ENCODE peak calls at places on chromosomes 6 and 20, in five cellular contexts. N, I, B, U and C are unnamed samples.

GRCh38 chr6:53069431-53069830 is 4.2 kb downstream of the FBXO9 start:
- DNase-seq in N (no peak), I (no peak), B (no peak), U (no peak), C (no peak)

GRCh38 chr6:16322666-16323312 is 84.4 kb downstream of the GMPR start:
- DNase-seq in N (no peak), I (no peak), B (no peak), U (peak), C (no peak)

GRCh38 chr6:123127807-123128206 is 131.8 kb downstream of the CLVS2 start:
- DNase-seq in N (no peak), I (no peak), B (no peak), U (no peak), C (no peak)

GRCh38 chr20:20552076-20552475 is 160.4 kb downstream of the RALGAPA2 start:
- DNase-seq in N (no peak), I (no peak), B (no peak), U (no peak), C (no peak)

GRCh38 chr20:62409935-62410741 is 3.1 kb upstream of the CABLES2 start:
- DNase-seq in N (peak), I (no peak), B (peak), U (peak), C (peak)

GRCh38 chr20:50142812-50143211 is 10.7 kb downstream of the PEDS1 start:
- DNase-seq in N (no peak), I (no peak), B (no peak), U (no peak), C (no peak)

GRCh38 chr6:1614767-1615650 is 5.3 kb downstream of the FOXC1 start:
- DNase-seq in N (no peak), I (no peak), B (peak), U (no peak), C (peak)

GRCh38 chr6:158649289-158650143 is at the start of gene SYTL3:
- DNase-seq in N (no peak), I (no peak), B (peak), U (peak), C (peak)

GRCh38 chr6:122753688-122754056 is 25.8 kb upstream of the FABP7 start:
- DNase-seq in N (no peak), I (no peak), B (no peak), U (peak), C (no peak)

GRCh38 chr6:31214516-31214915 is 44.0 kb upstream of the POU5F1 start:
- DNase-seq in N (no peak), I (no peak), B (no peak), U (no peak), C (no peak)

GRCh38 chr6:151409260-151409659 is 17.9 kb upstream of the ZBTB2 start:
- DNase-seq in N (no peak), I (no peak), B (no peak), U (no peak), C (no peak)

GRCh38 chr20:17889226-17889625 is 79.4 kb downstream of the SNX5 start:
- DNase-seq in N (no peak), I (no peak), B (no peak), U (peak), C (no peak)

GRCh38 chr20:25005661-25006060 is 13.1 kb upstream of the APMAP start:
- DNase-seq in N (peak), I (no peak), B (no peak), U (peak), C (no peak)

GRCh38 chr6:151325075-151326050 is 66.0 kb downstream of the ZBTB2 start:
- DNase-seq in N (peak), I (peak), B (peak), U (peak), C (peak)

GRCh38 chr6:17032595-17033591 is 69.0 kb upstream of the STMND1 start:
- DNase-seq in N (no peak), I (peak), B (peak), U (peak), C (no peak)

GRCh38 chr6:108730556-108731228 is 117.5 kb upstream of the ARMC2 start:
- DNase-seq in N (no peak), I (no peak), B (no peak), U (no peak), C (no peak)

GRCh38 chr6:152859225-152859624 is 108.6 kb downstream of the VIP start:
- DNase-seq in N (no peak), I (no peak), B (no peak), U (no peak), C (no peak)

GRCh38 chr6:91149246-91149645 is 562.4 kb upstream of the MAP3K7 start:
- DNase-seq in N (no peak), I (no peak), B (no peak), U (no peak), C (no peak)

GRCh38 chr6:98644063-98644462 is 190.3 kb upstream of the POU3F2 start:
- DNase-seq in N (no peak), I (no peak), B (no peak), U (no peak), C (no peak)

GRCh38 chr20:23047738-23048214 is 1.7 kb downstream of the THBD start:
- DNase-seq in N (no peak), I (no peak), B (no peak), U (no peak), C (no peak)

GRCh38 chr6:26172496-26172958 is 85.3 kb downstream of the HFE start:
- DNase-seq in N (no peak), I (no peak), B (no peak), U (peak), C (no peak)

GRCh38 chr20:62617711-62618483 is 24.4 kb upstream of the SLCO4A1 start:
- DNase-seq in N (no peak), I (peak), B (peak), U (no peak), C (peak)

GRCh38 chr20:25077610-25078169 is 4.3 kb downstream of the VSX1 start:
- DNase-seq in N (no peak), I (no peak), B (no peak), U (no peak), C (no peak)

GRCh38 chr20:43914697-43915208 is at the start of gene TOX2:
- DNase-seq in N (peak), I (no peak), B (peak), U (no peak), C (peak)

GRCh38 chr6:138965291-138965874 is 22.7 kb downstream of the REPS1 start:
- DNase-seq in N (no peak), I (no peak), B (no peak), U (no peak), C (no peak)

GRCh38 chr6:170172825-170173231 is 118.0 kb downstream of the DLL1 start:
- DNase-seq in N (peak), I (no peak), B (no peak), U (no peak), C (peak)

GRCh38 chr20:2696646-2697045 is 4.1 kb downstream of the EBF4 start:
- DNase-seq in N (no peak), I (no peak), B (no peak), U (no peak), C (no peak)

GRCh38 chr20:48794360-48794759 is 33.4 kb downstream of the PREX1 start:
- DNase-seq in N (peak), I (no peak), B (no peak), U (no peak), C (no peak)

GRCh38 chr6:119814609-119815400 is 465.2 kb upstream of the MAN1A1 start:
- DNase-seq in N (no peak), I (no peak), B (no peak), U (no peak), C (no peak)

GRCh38 chr6:29797120-29797519 is 30.5 kb upstream of the HLA-G start:
- DNase-seq in N (no peak), I (no peak), B (no peak), U (no peak), C (no peak)

GRCh38 chr6:78770766-78771165 is 96.6 kb upstream of the IRAK1BP1 start:
- DNase-seq in N (no peak), I (no peak), B (no peak), U (no peak), C (no peak)

GRCh38 chr20:62282877-62283503 is 19.8 kb upstream of the ADRM1 start:
- DNase-seq in N (no peak), I (no peak), B (no peak), U (no peak), C (no peak)

GRCh38 chr6:122476131-122476530 is 4.5 kb upstream of the SERINC1 start:
- DNase-seq in N (no peak), I (no peak), B (no peak), U (peak), C (no peak)

GRCh38 chr6:36594816-36595167 is 630 bp downstream of the SRSF3 start:
- DNase-seq in N (no peak), I (no peak), B (no peak), U (no peak), C (no peak)

GRCh38 chr6:27129917-27130316 is 117.6 kb upstream of the PRSS16 start:
- DNase-seq in N (no peak), I (no peak), B (no peak), U (no peak), C (no peak)

DNA sequence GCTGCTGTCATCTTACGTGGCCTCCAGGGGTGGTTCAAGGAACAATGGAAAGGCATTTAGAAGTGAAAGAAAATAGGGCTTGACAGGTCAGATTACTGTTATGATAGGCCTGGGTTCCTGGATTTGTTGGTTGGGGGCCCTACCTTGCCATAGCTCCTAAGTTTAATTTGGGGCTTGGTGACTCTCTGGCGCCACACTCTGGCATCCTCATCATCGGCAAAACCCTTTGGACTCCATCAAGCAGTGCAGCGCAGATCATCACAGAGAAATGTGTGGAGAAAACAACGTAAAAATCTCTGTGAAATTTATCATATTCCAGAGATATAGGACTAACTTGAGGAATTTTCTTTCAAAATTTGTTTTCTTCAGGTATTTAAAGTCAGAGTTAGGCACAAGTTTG is 33.6 kb upstream of the AIG1 start:
- DNase-seq in N (no peak), I (no peak), B (peak), U (peak), C (peak)
- TF ChIP-seq CTCF in N (peak), I (peak), B (peak), U (peak), C (no peak)

GRCh38 chr20:64131406-64131805 is 24.0 kb upstream of the NPBWR2 start:
- DNase-seq in N (no peak), I (peak), B (peak), U (no peak), C (no peak)
- TF ChIP-seq CTCF in N (no peak), I (no peak), B (peak), U (peak), C (no peak)

GRCh38 chr6:155340464-155341129 is 26.3 kb upstream of the TFB1M start:
- DNase-seq in N (no peak), I (no peak), B (peak), U (peak), C (no peak)
- TF ChIP-seq CTCF in N (no peak), I (no peak), B (no peak), U (peak), C (no peak)

DNA sequence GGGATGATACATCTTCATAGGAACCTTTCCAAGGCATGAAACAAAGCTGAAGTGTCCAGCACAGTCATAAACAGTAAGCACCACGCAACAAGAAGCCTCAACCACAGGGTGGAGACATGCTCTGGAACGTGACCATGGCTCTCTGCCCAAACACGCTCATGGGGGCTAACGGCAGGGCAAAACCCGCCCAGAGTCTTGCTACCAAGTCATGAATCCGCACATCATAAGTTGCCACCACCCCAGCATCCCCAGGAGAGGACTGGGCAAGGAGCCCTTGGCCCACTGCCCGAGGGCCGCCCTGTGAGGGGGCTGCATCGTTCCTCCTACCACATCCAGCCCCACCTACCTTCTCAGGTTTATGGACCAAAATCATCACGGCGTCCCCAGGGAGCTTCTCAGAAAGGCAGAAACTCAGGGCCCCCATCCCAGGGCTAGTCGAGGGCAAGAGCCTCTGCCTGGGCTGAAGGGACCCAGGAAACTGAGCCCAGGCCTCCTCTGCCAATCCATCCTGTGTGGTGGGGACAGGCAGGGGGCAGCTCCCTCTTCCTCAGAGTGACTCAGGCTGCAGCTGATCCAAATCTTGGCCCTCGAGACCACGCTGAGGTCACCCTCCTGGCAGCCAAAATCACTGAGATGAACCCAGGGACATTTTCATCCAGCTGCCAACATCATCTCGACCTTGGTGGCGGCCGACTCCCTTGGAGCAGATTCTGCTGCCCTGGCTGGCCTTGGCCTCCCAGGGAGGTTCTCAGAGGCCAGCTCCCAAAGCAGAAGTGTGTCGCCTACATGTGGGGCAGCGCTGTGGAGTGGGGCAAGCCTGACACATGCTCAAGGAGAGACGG is 42.6 kb downstream of the BMP7 start:
- DNase-seq in N (no peak), I (no peak), B (no peak), U (no peak), C (no peak)
- TF ChIP-seq CTCF in N (no peak), I (no peak), B (no peak), U (no peak), C (no peak)

GRCh38 chr6:115643762-115644161 is 416.9 kb downstream of the FRK start:
- DNase-seq in N (no peak), I (no peak), B (peak), U (peak), C (no peak)
- TF ChIP-seq CTCF in N (no peak), I (no peak), B (peak), U (peak), C (no peak)

GRCh38 chr6:106903299-106903698 is 71.2 kb downstream of the CD24 start:
- DNase-seq in N (no peak), I (no peak), B (no peak), U (no peak), C (no peak)
- TF ChIP-seq CTCF in N (no peak), I (no peak), B (no peak), U (no peak), C (no peak)

GRCh38 chr6:70566751-70567382 is at the start of gene SDHAF4:
- DNase-seq in N (peak), I (peak), B (peak), U (peak), C (peak)
- TF ChIP-seq CTCF in N (peak), I (no peak), B (no peak), U (no peak), C (no peak)

GRCh38 chr6:131924881-131925474 is 26.2 kb downstream of the CCN2 start:
- DNase-seq in N (no peak), I (no peak), B (no peak), U (peak), C (no peak)
- TF ChIP-seq CTCF in N (peak), I (no peak), B (peak), U (peak), C (no peak)

GRCh38 chr6:105302617-105303128 is 100.2 kb downstream of the PREP start:
- DNase-seq in N (no peak), I (no peak), B (no peak), U (no peak), C (no peak)
- TF ChIP-seq CTCF in N (no peak), I (no peak), B (no peak), U (no peak), C (no peak)